ENCODE peak calls at places on chromosome 20, in eight cellular contexts. O is activated CD4-positive, alpha-beta T cell treated with anti-CD3 and anti-CD28 coated beads, Interleukin-2, amount 10 ng/mL, durations not matched to agents 7 days and 5 days; R is PC-9; Q is T-helper 17 cell; H is posterior cingulate gyrus; G is Calu3; P is CD8-positive, alpha-beta T cell; E is amniotic stem cell. M is an unnamed sample.

GRCh38 chr20:60046860-60047259 is 88.6 kb downstream of the CDH26 start:
- DNase-seq in O (no peak), R (no peak), Q (no peak), H (peak; percentile 44), G (no peak), P (no peak), E (no peak), M (no peak)

GRCh38 chr20:39045676-39046075 is 83.5 kb downstream of the DHX35 start:
- DNase-seq in O (no peak), R (no peak), Q (no peak), H (no peak), G (no peak), P (no peak), E (no peak), M (no peak)

GRCh38 chr20:3755269-3755668 is 12.3 kb downstream of the ADISSP start:
- DNase-seq in O (no peak), R (no peak), Q (no peak), H (no peak), G (no peak), P (no peak), E (no peak), M (no peak)

GRCh38 chr20:38700146-38700545 is 24.1 kb upstream of the SLC32A1 start:
- DNase-seq in O (no peak), R (peak; percentile 17), Q (no peak), H (no peak), G (no peak), P (no peak), E (no peak), M (no peak)

GRCh38 chr20:2840967-2841531 is 504 bp downstream of the VPS16 start:
- DNase-seq in O (peak; percentile 44), R (no peak), Q (peak; percentile 27), H (peak; percentile 83), G (peak; percentile 36), P (no peak), E (peak; percentile 15), M (peak; percentile 63)

GRCh38 chr20:44717986-44718385 is 2.8 kb downstream of the CCN5 start:
- DNase-seq in O (no peak), R (no peak), Q (no peak), H (no peak), G (peak; percentile 66), P (no peak), E (no peak), M (no peak)

GRCh38 chr20:38260378-38261053 is at the start of gene KIAA1755:
- DNase-seq in O (no peak), R (peak; percentile 22), Q (no peak), H (peak; percentile 89), G (no peak), P (no peak), E (no peak), M (peak; percentile 41)

GRCh38 chr20:33433465-33433864 is 10.1 kb downstream of the SNTA1 start:
- DNase-seq in O (no peak), R (no peak), Q (no peak), H (peak; percentile 80), G (no peak), P (no peak), E (no peak), M (no peak)

GRCh38 chr20:33551778-33552177 is 61.9 kb downstream of the CBFA2T2 start:
- DNase-seq in O (no peak), R (no peak), Q (no peak), H (no peak), G (no peak), P (no peak), E (no peak), M (peak; percentile 39)

GRCh38 chr20:35490736-35491181 is 35.4 kb downstream of the CEP250 start:
- DNase-seq in O (peak; percentile 83), R (no peak), Q (peak; percentile 38), H (no peak), G (no peak), P (peak; percentile 80), E (no peak), M (no peak)

GRCh38 chr20:37501940-37502339 is 19.1 kb upstream of the NNAT start:
- DNase-seq in O (no peak), R (no peak), Q (no peak), H (no peak), G (no peak), P (no peak), E (no peak), M (no peak)

GRCh38 chr20:62561948-62562347 is 80.4 kb upstream of the SLCO4A1 start:
- DNase-seq in O (no peak), R (no peak), Q (no peak), H (no peak), G (no peak), P (no peak), E (no peak), M (no peak)

GRCh38 chr20:50744143-50744792 is 12.9 kb downstream of the PARD6B start:
- DNase-seq in O (no peak), R (peak; percentile 83), Q (no peak), H (no peak), G (peak; percentile 73), P (no peak), E (peak; percentile 77), M (peak; percentile 94)

GRCh38 chr20:64188682-64189529 is 24.7 kb downstream of the MYT1 start:
- DNase-seq in O (no peak), R (peak; percentile 53), Q (no peak), H (peak; percentile 40), G (peak; percentile 95), P (no peak), E (no peak), M (peak; percentile 34)

GRCh38 chr20:17610566-17611289 is 40.9 kb downstream of the DSTN start:
- DNase-seq in O (peak; percentile 86), R (no peak), Q (peak; percentile 44), H (peak; percentile 51), G (no peak), P (peak; percentile 80), E (no peak), M (peak; percentile 18)

GRCh38 chr20:61935926-61936700 is 129.6 kb downstream of the TAF4 start:
- DNase-seq in O (no peak), R (no peak), Q (no peak), H (peak; percentile 18), G (no peak), P (no peak), E (no peak), M (no peak)

GRCh38 chr20:59146801-59147118 is 16.9 kb upstream of the ZNF831 start:
- DNase-seq in O (no peak), R (no peak), Q (no peak), H (no peak), G (no peak), P (no peak), E (no peak), M (no peak)

GRCh38 chr20:8153281-8153908 is 21.3 kb downstream of the PLCB1 start:
- DNase-seq in O (no peak), R (no peak), Q (no peak), H (no peak), G (no peak), P (no peak), E (no peak), M (peak; percentile 88)

GRCh38 chr20:64108731-64109389 is 1.5 kb upstream of the NPBWR2 start:
- DNase-seq in O (peak; percentile 3), R (peak; percentile 32), Q (no peak), H (no peak), G (no peak), P (peak; percentile 34), E (no peak), M (no peak)

GRCh38 chr20:58150772-58151171 is 77.7 kb downstream of the ANKRD60 start:
- DNase-seq in O (peak; percentile 8), R (no peak), Q (no peak), H (no peak), G (peak; percentile 77), P (no peak), E (no peak), M (no peak)

GRCh38 chr20:49983848-49984408 is 1.1 kb downstream of the SNAI1 start:
- DNase-seq in O (no peak), R (peak; percentile 33), Q (no peak), H (no peak), G (no peak), P (no peak), E (no peak), M (peak; percentile 54)

GRCh38 chr20:25274481-25274880 is 26.6 kb downstream of the PYGB start:
- DNase-seq in O (no peak), R (no peak), Q (peak; percentile 7), H (peak; percentile 64), G (no peak), P (no peak), E (no peak), M (no peak)

GRCh38 chr20:36349384-36350170 is 43.4 kb downstream of the DLGAP4 start:
- DNase-seq in O (no peak), R (peak; percentile 77), Q (no peak), H (no peak), G (no peak), P (no peak), E (no peak), M (no peak)

GRCh38 chr20:64069614-64070243 is 6.7 kb downstream of the TCEA2 start:
- DNase-seq in O (no peak), R (no peak), Q (no peak), H (no peak), G (peak; percentile 84), P (no peak), E (no peak), M (peak; percentile 35)

M was measured in choroid plexus epithelial cell.